ENCODE peak calls at places on chromosomes 1 and 21, in seven cellular contexts. X, H, N, J, C, Q and A are unnamed samples. For H3K4me1 and H3K9me3, the result is how much of the 10 kb centered on the place peaks cover.

GRCh38 chr21:14569868-14570267 is 23.8 kb upstream of the SAMSN1 start:
- DNase-seq in X (no peak), Q (no peak), H (no peak), J (no peak), N (no peak), C (no peak), A (no peak)

GRCh38 chr21:39958731-39959130 is 91.5 kb downstream of the PCP4 start:
- DNase-seq in Q (no peak), X (no peak), J (no peak), N (no peak), H (no peak), C (no peak), A (no peak)

GRCh38 chr1:13781907-13782633 is 82.1 kb downstream of the PRDM2 start:
- DNase-seq in N (no peak), Q (peak), C (no peak), J (peak), X (no peak), H (no peak), A (no peak)

GRCh38 chr1:22104865-22105437 is 37.9 kb downstream of the WNT4 start:
- DNase-seq in J (no peak), C (no peak), H (peak), X (peak), Q (no peak), N (peak), A (no peak)

GRCh38 chr1:207186503-207186902 is 82.5 kb downstream of the C4BPA start:
- DNase-seq in X (no peak), N (no peak), H (no peak), J (peak), Q (peak), C (no peak), A (no peak)

GRCh38 chr1:200075938-200076546 is 48.5 kb downstream of the NR5A2 start:
- DNase-seq in X (no peak), N (no peak), H (no peak), Q (peak), J (peak), C (peak), A (no peak)

GRCh38 chr1:71294178-71294577 is 213.3 kb upstream of the ZRANB2 start:
- DNase-seq in C (no peak), Q (no peak), X (no peak), J (peak), N (no peak), H (no peak), A (no peak)

GRCh38 chr21:36767096-36767495 is 68.2 kb downstream of the SIM2 start:
- DNase-seq in Q (no peak), X (no peak), H (no peak), J (no peak), N (no peak), C (no peak), A (no peak)

GRCh38 chr1:112638109-112638426 is 18.4 kb downstream of the CAPZA1 start:
- DNase-seq in X (no peak), H (no peak), N (no peak), C (no peak), J (no peak), Q (no peak), A (no peak)

GRCh38 chr1:230144765-230145504 is 77.9 kb downstream of the GALNT2 start:
- DNase-seq in N (no peak), H (no peak), C (no peak), Q (no peak), X (no peak), J (no peak), A (no peak)

GRCh38 chr1:11563560-11564069 is 84.7 kb downstream of the DISP3 start:
- DNase-seq in N (no peak), C (no peak), J (peak), X (no peak), H (no peak), Q (no peak), A (no peak)

GRCh38 chr21:20902511-20902910 is 95.7 kb upstream of the NCAM2 start:
- DNase-seq in X (no peak), J (no peak), C (no peak), H (no peak), N (no peak), Q (no peak), A (no peak)

GRCh38 chr1:180898441-180899219 is 14.1 kb upstream of the KIAA1614 start:
- DNase-seq in H (no peak), J (no peak), Q (no peak), X (no peak), N (no peak), C (no peak), A (no peak)

GRCh38 chr1:91707890-91708218 is 178.1 kb downstream of the TGFBR3 start:
- DNase-seq in X (no peak), C (no peak), Q (no peak), J (no peak), N (no peak), H (no peak), A (no peak)

GRCh38 chr1:160801836-160802580 is 6.0 kb downstream of the LY9 start:
- DNase-seq in Q (no peak), C (no peak), H (no peak), N (no peak), X (no peak), J (no peak), A (no peak)

DNA sequence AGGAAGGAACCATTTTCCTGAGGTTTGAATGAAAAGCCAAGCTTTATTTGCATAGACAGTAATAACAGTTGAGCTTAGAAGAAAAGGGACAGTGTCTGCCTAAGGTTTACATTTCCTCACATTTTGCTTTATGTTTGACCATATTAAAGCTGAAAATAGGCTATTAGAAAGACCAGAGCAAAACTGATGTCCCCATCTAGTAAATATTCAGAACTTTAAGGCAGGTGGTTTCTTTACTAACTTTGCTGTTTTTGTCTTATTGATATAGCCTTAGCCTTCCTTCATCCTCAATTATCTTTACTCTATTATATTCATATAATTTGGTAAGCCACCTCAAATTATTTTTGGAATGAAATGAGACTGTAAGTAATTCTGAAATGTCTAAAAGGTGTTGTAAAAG is 53.6 kb upstream of the LAPTM5 start:
- DNase-seq in J (no peak), C (no peak), H (no peak), Q (no peak), N (no peak), X (no peak), A (no peak)
- H3K4me1 ChIP-seq in J (under half), C (under half), H (under half), Q (under half), N (under half), X (under half), A (under half)

GRCh38 chr1:227654431-227654830 is 80.7 kb downstream of the JMJD4 start:
- DNase-seq in C (no peak), Q (no peak), X (no peak), J (no peak), N (no peak), H (no peak), A (no peak)
- H3K9me3 ChIP-seq in C (half or more), Q (under half), X (half or more), J (under half), N (half or more), H (half or more), A (under half)

GRCh38 chr1:55774446-55774845 is 559.3 kb upstream of the USP24 start:
- DNase-seq in J (no peak), X (no peak), N (no peak), C (no peak), H (no peak), Q (no peak), A (no peak)
- H3K4me1 ChIP-seq in J (under half), X (under half), N (under half), C (under half), H (under half), Q (under half), A (under half)

DNA sequence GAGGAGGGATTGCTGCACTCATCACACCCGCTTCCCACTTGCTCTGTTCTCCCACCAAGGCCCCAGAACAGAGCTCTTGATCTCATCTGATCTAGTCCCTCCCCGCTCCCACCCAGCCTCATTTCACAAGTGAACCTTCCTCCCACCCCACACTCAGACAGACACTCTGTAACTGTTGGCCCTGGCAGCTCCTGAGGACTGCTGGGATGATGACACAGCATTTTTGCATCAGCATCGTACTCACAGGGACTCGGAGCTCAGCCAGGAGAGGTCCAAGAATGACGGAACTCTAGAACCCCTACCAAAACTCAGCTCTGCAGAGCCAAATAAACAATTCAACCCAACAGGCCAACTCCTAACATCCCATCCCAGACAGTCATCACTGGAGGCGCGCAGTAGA is 11.2 kb upstream of the ZNF124 start:
- DNase-seq in Q (no peak), X (no peak), J (no peak), H (no peak), C (no peak), N (no peak), A (no peak)
- H3K9me3 ChIP-seq in Q (under half), X (under half), J (under half), H (under half), C (under half), N (under half), A (under half)

GRCh38 chr1:40717960-40718359 is 26.5 kb downstream of the NFYC start:
- DNase-seq in X (no peak), H (no peak), J (peak), C (no peak), N (no peak), Q (no peak), A (no peak)

GRCh38 chr1:40712405-40712944 is 21.0 kb downstream of the NFYC start:
- DNase-seq in C (no peak), H (no peak), N (no peak), Q (no peak), J (no peak), X (no peak), A (no peak)

GRCh38 chr1:40717065-40717464 is 25.6 kb downstream of the NFYC start:
- DNase-seq in X (no peak), Q (no peak), J (no peak), C (no peak), H (no peak), N (no peak), A (no peak)

GRCh38 chr1:40712997-40713396 is 21.5 kb downstream of the NFYC start:
- DNase-seq in C (no peak), N (no peak), H (no peak), Q (no peak), J (no peak), X (no peak), A (no peak)

GRCh38 chr1:40715660-40716059 is 24.2 kb downstream of the NFYC start:
- DNase-seq in J (no peak), X (no peak), C (no peak), N (no peak), Q (no peak), H (no peak), A (no peak)
- H3K4me1 ChIP-seq in J (under half), X (under half), C (half or more), N (under half), Q (under half), H (under half), A (half or more)

GRCh38 chr1:5580926-5581325 is 411.3 kb downstream of the NPHP4 start:
- DNase-seq in X (no peak), N (no peak), J (no peak), H (no peak), Q (no peak), C (no peak), A (no peak)

GRCh38 chr1:5579966-5580365 is 412.3 kb downstream of the NPHP4 start:
- DNase-seq in Q (no peak), J (no peak), H (no peak), N (no peak), X (no peak), C (no peak), A (no peak)

GRCh38 chr1:5577255-5578040 is 414.8 kb downstream of the NPHP4 start:
- DNase-seq in N (no peak), C (no peak), H (no peak), J (no peak), Q (no peak), X (no peak), A (no peak)

GRCh38 chr1:5576111-5577065 is 415.8 kb downstream of the NPHP4 start:
- DNase-seq in C (no peak), H (no peak), N (no peak), Q (no peak), J (no peak), X (no peak), A (no peak)

DNA sequence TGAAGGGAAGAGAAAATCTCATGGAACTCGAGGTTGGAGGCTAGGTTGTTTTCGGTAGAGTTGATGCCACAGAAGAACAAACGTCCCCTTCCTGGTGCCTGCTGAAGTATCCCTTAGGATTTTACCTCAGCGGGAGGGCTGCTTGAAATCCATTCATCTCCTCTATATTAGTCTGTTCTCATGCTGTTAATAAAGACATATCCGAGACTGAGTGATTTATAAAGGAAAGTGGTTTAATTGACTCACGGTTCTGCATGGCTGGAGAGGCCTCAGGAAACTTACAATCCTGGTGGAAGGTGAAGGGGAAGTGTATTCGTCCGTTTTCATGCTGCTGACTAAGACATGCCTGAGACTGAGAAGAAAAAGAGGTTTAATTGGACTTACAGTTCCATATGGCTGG is 413.5 kb downstream of the NPHP4 start:
- DNase-seq in N (no peak), C (no peak), X (no peak), Q (no peak), J (no peak), H (no peak), A (no peak)
- H3K9me3 ChIP-seq in N (under half), C (under half), X (under half), Q (under half), J (under half), H (under half), A (under half)